ENCODE peak calls at places on chromosome 6, in nine cellular contexts. I, K, O, U, H, J, N, L and G are unnamed samples.

GRCh38 chr6:11929451-11929850 is 82.7 kb upstream of the HIVEP1 start:
- DNase-seq in I (no peak), K (peak; percentile 18), O (no peak), U (no peak), H (no peak), J (no peak), N (no peak), L (no peak), G (no peak)

GRCh38 chr6:139973602-139974373 is 599.3 kb upstream of the CITED2 start:
- DNase-seq in I (no peak), K (peak; percentile 73), O (no peak), U (no peak), H (no peak), J (peak; percentile 91), N (no peak), L (no peak), G (no peak)

GRCh38 chr6:39617520-39617919 is 107.7 kb downstream of the KIF6 start:
- DNase-seq in I (no peak), K (no peak), O (no peak), U (no peak), H (no peak), J (no peak), N (no peak), L (no peak), G (no peak)

GRCh38 chr6:43262000-43262779 is 18.9 kb downstream of the TTBK1 start:
- DNase-seq in I (no peak), K (no peak), O (peak; percentile 73), U (no peak), H (no peak), J (no peak), N (no peak), L (no peak), G (no peak)

GRCh38 chr6:156652231-156652750 is 124.9 kb upstream of the ARID1B start:
- DNase-seq in I (no peak), K (no peak), O (no peak), U (no peak), H (no peak), J (no peak), N (no peak), L (no peak), G (no peak)

GRCh38 chr6:43107344-43108062 is 31.4 kb downstream of the PTK7 start:
- DNase-seq in I (no peak), K (no peak), O (no peak), U (no peak), H (no peak), J (no peak), N (no peak), L (no peak), G (no peak)

GRCh38 chr6:136921936-136922679 is at the start of gene SLC35D3:
- DNase-seq in I (no peak), K (no peak), O (peak; percentile 20), U (no peak), H (no peak), J (peak; percentile 19), N (peak; percentile 22), L (peak; percentile 77), G (peak; percentile 36)

GRCh38 chr6:107800564-107801164 is 23.4 kb downstream of the SCML4 start:
- DNase-seq in I (no peak), K (no peak), O (no peak), U (no peak), H (no peak), J (peak; percentile 18), N (no peak), L (peak; percentile 48), G (no peak)

GRCh38 chr6:20789162-20789561 is 254.9 kb downstream of the CDKAL1 start:
- DNase-seq in I (no peak), K (peak; percentile 45), O (peak; percentile 13), U (no peak), H (no peak), J (peak; percentile 65), N (no peak), L (no peak), G (no peak)

GRCh38 chr6:18308070-18308735 is 43.9 kb upstream of the DEK start:
- DNase-seq in I (no peak), K (peak; percentile 9), O (no peak), U (no peak), H (no peak), J (no peak), N (no peak), L (no peak), G (no peak)

GRCh38 chr6:27854421-27854820 is 57.8 kb downstream of the OR2B2 start:
- DNase-seq in I (no peak), K (no peak), O (no peak), U (no peak), H (no peak), J (no peak), N (no peak), L (no peak), G (no peak)

GRCh38 chr6:166167801-166168615 is at the start of gene TBXT:
- DNase-seq in I (no peak), K (no peak), O (peak; percentile 19), U (no peak), H (no peak), J (no peak), N (no peak), L (peak; percentile 58), G (no peak)

GRCh38 chr6:22877946-22878705 is 308.8 kb downstream of the HDGFL1 start:
- DNase-seq in I (no peak), K (peak; percentile 47), O (no peak), U (no peak), H (no peak), J (peak; percentile 90), N (no peak), L (no peak), G (no peak)

GRCh38 chr6:16635810-16636602 is 125.3 kb downstream of the ATXN1 start:
- DNase-seq in I (no peak), K (peak; percentile 66), O (no peak), U (no peak), H (no peak), J (peak; percentile 55), N (no peak), L (peak; percentile 25), G (no peak)

GRCh38 chr6:47254906-47255305 is 54.8 kb downstream of the TNFRSF21 start:
- DNase-seq in I (no peak), K (no peak), O (no peak), U (no peak), H (no peak), J (no peak), N (no peak), L (no peak), G (no peak)

GRCh38 chr6:105263685-105264298 is 84.0 kb upstream of the POPDC3 start:
- DNase-seq in I (no peak), K (no peak), O (no peak), U (no peak), H (no peak), J (no peak), N (no peak), L (no peak), G (no peak)

GRCh38 chr6:105452924-105453756 is 50.3 kb upstream of the PREP start:
- DNase-seq in I (peak; percentile 3), K (no peak), O (no peak), U (no peak), H (no peak), J (no peak), N (peak; percentile 15), L (peak; percentile 61), G (no peak)

GRCh38 chr6:145119091-145119490 is 616.2 kb downstream of the EPM2A start:
- DNase-seq in I (no peak), K (no peak), O (peak; percentile 9), U (no peak), H (no peak), J (no peak), N (no peak), L (no peak), G (no peak)

GRCh38 chr6:79385333-79385732 is 150.9 kb upstream of the HMGN3 start:
- DNase-seq in I (no peak), K (peak; percentile 41), O (no peak), U (no peak), H (no peak), J (peak; percentile 12), N (no peak), L (no peak), G (no peak)

GRCh38 chr6:107600111-107600510 is 110.2 kb downstream of the SOBP start:
- DNase-seq in I (no peak), K (no peak), O (no peak), U (no peak), H (no peak), J (no peak), N (no peak), L (no peak), G (no peak)

GRCh38 chr6:99252421-99252820 is 97.1 kb downstream of the FAXC start:
- DNase-seq in I (no peak), K (no peak), O (no peak), U (no peak), H (no peak), J (no peak), N (no peak), L (no peak), G (no peak)

GRCh38 chr6:166005846-166006592 is 161.6 kb downstream of the TBXT start:
- DNase-seq in I (no peak), K (peak; percentile 80), O (peak; percentile 74), U (no peak), H (peak; percentile 77), J (peak; percentile 89), N (peak; percentile 0), L (no peak), G (no peak)

GRCh38 chr6:90294614-90294988 is 2.0 kb downstream of the BACH2 start:
- DNase-seq in I (peak; percentile 47), K (no peak), O (no peak), U (no peak), H (peak; percentile 25), J (no peak), N (no peak), L (no peak), G (no peak)
- TF ChIP-seq CTCF in I (no peak), K (no peak), O (no peak), U (no peak), H (no peak), J (no peak), N (no peak), L (no peak), G (no peak)

GRCh38 chr6:52588087-52588709 is 11.3 kb upstream of the TRAM2 start:
- DNase-seq in I (no peak), K (no peak), O (no peak), U (no peak), H (no peak), J (no peak), N (no peak), L (no peak), G (no peak)
- TF ChIP-seq CTCF in I (no peak), K (no peak), O (no peak), U (no peak), H (no peak), J (no peak), N (no peak), L (no peak), G (no peak)

DNA sequence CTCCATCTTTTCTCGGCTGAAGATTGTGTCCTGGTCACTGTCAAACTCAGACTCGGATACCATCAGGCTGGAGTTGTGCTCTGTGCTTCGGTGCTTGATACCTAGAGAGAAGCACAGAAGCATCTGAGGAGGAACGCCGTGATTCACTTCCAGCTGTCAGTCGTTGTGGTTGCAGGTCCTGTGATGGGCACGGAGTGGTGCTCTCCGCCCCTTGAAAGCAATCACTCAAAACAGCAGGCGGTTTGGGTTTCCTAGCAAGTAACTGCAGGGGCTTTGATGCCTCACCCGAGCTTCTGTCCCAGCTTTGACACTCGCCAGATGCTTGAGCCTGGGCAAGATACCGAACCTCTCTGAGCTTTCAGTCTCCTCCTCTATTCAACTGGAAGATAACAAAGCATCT is 52.5 kb downstream of the ALDH5A1 start:
- DNase-seq in I (peak; percentile 19), K (no peak), O (peak; percentile 37), U (no peak), H (no peak), J (peak; percentile 5), N (peak; percentile 21), L (peak; percentile 23), G (no peak)
- TF ChIP-seq CTCF in I (no peak), K (no peak), O (no peak), U (no peak), H (no peak), J (no peak), N (no peak), L (no peak), G (no peak)

GRCh38 chr6:163866192-163866591 is 451.7 kb downstream of the QKI start:
- DNase-seq in I (no peak), K (no peak), O (no peak), U (no peak), H (no peak), J (no peak), N (no peak), L (no peak), G (no peak)
- TF ChIP-seq CTCF in I (no peak), K (no peak), O (no peak), U (no peak), H (no peak), J (no peak), N (no peak), L (no peak), G (no peak)